ENCODE peak calls at places on chromosome 1, in four cellular contexts. F is psoas muscle, O is OCI-LY7, R is lower lobe of right lung. S is an unnamed sample.
A peak's percentile ranks its signal among the peaks of the same experiment; 100 is the strongest.

GRCh38 chr1:147626304-147626703 is 44.0 kb downstream of the ACP6 start:
- DNase-seq in F (no peak), O (no peak), R (no peak), S (no peak)

GRCh38 chr1:38014171-38014570 is 1.6 kb downstream of the UTP11 start:
- DNase-seq in F (no peak), O (no peak), R (no peak), S (no peak)

GRCh38 chr1:212313616-212314015 is 28.4 kb downstream of the PPP2R5A start:
- DNase-seq in F (no peak), O (no peak), R (no peak), S (no peak)

GRCh38 chr1:10471411-10472219 is 714 bp downstream of the DFFA start:
- DNase-seq in F (peak; percentile 51), O (no peak), R (no peak), S (no peak)

GRCh38 chr1:168341576-168341975 is 60.9 kb downstream of the TBX19 start:
- DNase-seq in F (no peak), O (no peak), R (no peak), S (no peak)

GRCh38 chr1:228339766-228340685 is 66.6 kb downstream of the TRIM11 start:
- DNase-seq in F (peak; percentile 54), O (no peak), R (peak; percentile 35), S (no peak)

GRCh38 chr1:151993734-151994496 is at the start of gene S100A10:
- DNase-seq in F (peak; percentile 89), O (no peak), R (peak; percentile 89), S (peak; percentile 87)

GRCh38 chr1:155085504-155086181 is 7.0 kb downstream of the EFNA3 start:
- DNase-seq in F (peak; percentile 78), O (peak; percentile 67), R (peak; percentile 80), S (peak; percentile 69)

GRCh38 chr1:112934562-112934952 is 21.4 kb downstream of the SLC16A1 start:
- DNase-seq in F (no peak), O (no peak), R (no peak), S (no peak)

GRCh38 chr1:178232949-178233348 is 139.0 kb downstream of the RASAL2 start:
- DNase-seq in F (no peak), O (no peak), R (no peak), S (no peak)

GRCh38 chr1:244599937-244600350 is 53.0 kb upstream of the DESI2 start:
- DNase-seq in F (no peak), O (no peak), R (no peak), S (peak; percentile 28)

GRCh38 chr1:41496080-41497055 is 11.9 kb upstream of the EDN2 start:
- DNase-seq in F (peak; percentile 97), O (no peak), R (peak; percentile 93), S (no peak)

GRCh38 chr1:150164224-150164623 is 14.5 kb downstream of the PLEKHO1 start:
- DNase-seq in F (no peak), O (no peak), R (peak; percentile 67), S (no peak)

GRCh38 chr1:81678779-81679178 is 122.0 kb upstream of the ADGRL2 start:
- DNase-seq in F (no peak), O (no peak), R (no peak), S (no peak)

GRCh38 chr1:203589201-203589600 is 37.4 kb upstream of the ATP2B4 start:
- DNase-seq in F (no peak), O (no peak), R (no peak), S (no peak)

GRCh38 chr1:168057921-168058320 is 78.8 kb downstream of the GPR161 start:
- DNase-seq in F (no peak), O (no peak), R (no peak), S (no peak)

GRCh38 chr1:246153796-246154212 is 353.3 kb downstream of the SMYD3 start:
- DNase-seq in F (no peak), O (no peak), R (no peak), S (no peak)

GRCh38 chr1:159171254-159171687 is at the start of gene CADM3:
- DNase-seq in F (peak; percentile 56), O (no peak), R (no peak), S (no peak)

GRCh38 chr1:38735651-38736161 is 123.9 kb downstream of the RRAGC start:
- DNase-seq in F (no peak), O (no peak), R (no peak), S (no peak)

GRCh38 chr1:220776725-220777326 is 9.9 kb upstream of the MTARC1 start:
- DNase-seq in F (peak; percentile 91), O (peak; percentile 21), R (peak; percentile 89), S (peak; percentile 50)

GRCh38 chr1:238675241-238675640 is 711.1 kb upstream of the CHRM3 start:
- DNase-seq in F (no peak), O (no peak), R (no peak), S (no peak)

GRCh38 chr1:157505481-157506272 is 46.6 kb downstream of the FCRL5 start:
- DNase-seq in F (peak; percentile 61), O (peak; percentile 87), R (no peak), S (no peak)

GRCh38 chr1:11337536-11338350 is 64.7 kb downstream of the UBIAD1 start:
- DNase-seq in F (peak; percentile 76), O (peak; percentile 71), R (peak; percentile 55), S (peak; percentile 63)

DNA sequence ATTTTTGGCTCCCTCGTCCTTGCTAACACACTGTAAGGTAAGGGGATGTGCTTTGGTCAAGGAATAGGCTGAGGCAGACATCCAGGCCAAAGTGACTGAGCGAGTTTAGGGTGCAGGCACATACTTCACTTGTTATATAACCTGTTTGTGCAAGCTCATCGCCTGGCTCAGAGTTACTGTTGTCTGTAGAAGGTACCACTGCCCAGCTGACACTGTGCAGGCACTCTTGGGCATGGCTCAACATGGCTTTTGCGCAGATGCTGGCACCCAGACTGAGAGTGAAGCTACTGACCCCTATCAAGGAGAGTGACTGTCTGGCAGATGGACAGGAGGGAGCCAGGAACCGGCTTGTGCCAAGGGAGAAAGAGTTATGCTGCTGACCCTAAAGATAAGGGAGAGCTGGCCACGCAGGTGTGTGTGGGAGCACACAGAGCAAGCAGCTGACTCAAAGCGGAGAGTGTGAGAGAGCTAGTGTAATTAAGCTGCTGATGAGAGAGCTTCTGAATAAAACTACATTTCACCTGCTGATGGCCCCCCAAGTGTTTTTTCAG is 307.3 kb upstream of the USP24 start:
- DNase-seq in F (no peak), O (no peak), R (no peak), S (no peak)
- H3K27ac ChIP-seq in F (no peak overlapping the region), O (no peak overlapping the region), R (no peak overlapping the region), S (no peak overlapping the region)

DNA sequence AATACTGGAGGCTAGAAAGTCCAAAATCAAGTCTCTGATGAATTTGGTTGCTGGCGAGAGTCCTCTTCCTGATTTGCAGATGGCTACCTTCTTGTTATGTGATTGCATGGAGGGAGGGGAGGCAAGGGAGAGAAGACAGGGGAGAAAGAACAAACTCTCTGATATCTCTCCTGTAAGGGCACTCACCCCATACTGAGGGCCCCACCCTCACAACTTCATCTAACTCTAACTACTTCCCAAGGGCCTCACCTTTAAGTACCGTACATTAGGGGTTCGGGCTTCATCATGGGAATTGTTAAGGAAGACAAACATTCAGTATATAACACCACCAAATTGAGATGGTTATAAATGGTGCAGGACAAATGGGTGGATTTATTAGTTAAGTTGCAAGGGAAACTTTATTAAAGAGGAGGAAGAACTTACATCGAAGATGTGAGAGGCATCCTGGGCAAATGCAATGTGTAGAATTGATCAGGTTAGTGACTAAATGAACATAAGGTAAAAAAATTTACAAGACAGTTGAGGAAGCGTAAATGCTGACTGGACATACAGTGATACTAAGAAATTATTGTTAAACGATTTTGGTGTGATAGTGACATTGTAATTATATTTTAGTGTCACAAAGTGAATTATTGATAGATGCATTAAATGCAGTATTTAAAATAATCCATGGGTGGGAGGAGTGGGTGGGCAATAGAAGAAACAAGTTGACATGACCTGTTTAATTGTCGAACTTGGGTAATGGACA is 10.6 kb downstream of the OR2B11 start:
- DNase-seq in F (no peak), O (no peak), R (no peak), S (no peak)
- H3K4me3 ChIP-seq in F (peak overlapping the region; percentile 69), O (no peak overlapping the region), R (peak overlapping the region; percentile 53), S (no peak overlapping the region)

GRCh38 chr1:5660141-5660935 is 331.9 kb downstream of the NPHP4 start:
- DNase-seq in F (no peak), O (no peak), R (no peak), S (no peak)

GRCh38 chr1:5659606-5660005 is 332.6 kb downstream of the NPHP4 start:
- DNase-seq in F (no peak), O (no peak), R (no peak), S (no peak)

GRCh38 chr1:5662362-5663126 is 329.7 kb downstream of the NPHP4 start:
- DNase-seq in F (no peak), O (no peak), R (no peak), S (no peak)

GRCh38 chr1:5664081-5664480 is 328.1 kb downstream of the NPHP4 start:
- DNase-seq in F (no peak), O (no peak), R (no peak), S (no peak)

DNA sequence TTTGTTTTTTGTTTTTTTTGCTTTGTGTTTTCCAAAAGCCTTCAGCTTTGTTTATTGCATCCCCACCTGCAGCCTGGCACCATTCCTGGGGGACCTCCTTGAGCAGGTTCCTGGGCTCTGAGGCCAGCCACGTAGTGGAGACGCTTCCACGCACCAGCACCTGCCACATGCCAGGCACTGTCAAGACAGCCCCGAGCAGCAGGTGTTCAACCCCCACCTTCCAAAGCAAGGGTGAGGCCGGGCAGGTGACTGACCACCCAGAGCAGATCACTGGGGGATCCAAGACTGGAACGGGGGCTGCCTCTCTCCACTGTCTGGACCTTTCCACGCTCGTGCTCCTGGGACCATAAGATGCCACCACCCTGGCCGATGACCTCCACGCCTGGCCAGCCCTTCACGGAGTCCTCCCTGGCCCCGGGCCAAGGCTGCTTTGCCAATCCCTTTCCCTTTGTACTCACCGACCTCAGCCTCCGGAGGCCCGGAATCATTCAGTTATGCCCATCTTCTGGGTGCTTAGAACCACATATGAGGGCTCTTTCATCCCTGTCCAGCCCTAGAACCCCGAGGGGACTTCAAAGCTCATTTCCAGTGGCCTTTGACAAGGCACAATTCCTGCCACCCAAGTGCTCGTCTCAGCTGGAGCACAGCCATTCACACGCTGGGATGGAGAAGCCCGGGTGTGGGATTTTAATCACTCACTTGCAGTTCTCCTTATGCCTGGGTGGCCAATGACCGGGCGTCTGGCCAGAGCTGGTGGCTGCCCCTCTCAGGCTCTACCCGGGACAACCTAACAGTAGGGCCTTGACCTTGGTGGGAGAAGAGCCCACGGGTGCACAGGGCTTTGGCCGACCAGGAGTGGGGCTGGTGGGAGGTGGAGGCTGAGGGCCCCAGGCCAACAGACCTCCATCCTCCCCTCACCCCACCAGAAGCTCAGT is 330.8 kb downstream of the NPHP4 start:
- DNase-seq in F (no peak), O (no peak), R (no peak), S (no peak)
- H3K9me3 ChIP-seq in F (no peaks in the 10 kb centered on the region), O (no peaks in the 10 kb centered on the region), R (no peaks in the 10 kb centered on the region), S (no peaks in the 10 kb centered on the region)

GRCh38 chr1:94239796-94240195 is 2.4 kb upstream of the ARHGAP29 start:
- DNase-seq in F (no peak), O (no peak), R (no peak), S (no peak)
- H3K27ac ChIP-seq in F (no peak overlapping the region), O (no peak overlapping the region), R (no peak overlapping the region), S (no peak overlapping the region)

GRCh38 chr1:36162680-36163079 is 6.7 kb downstream of the MAP7D1 start:
- DNase-seq in F (no peak), O (no peak), R (no peak), S (no peak)
- H3K4me3 ChIP-seq in F (peak overlapping the region; percentile 39), O (no peak overlapping the region), R (no peak overlapping the region), S (no peak overlapping the region)

GRCh38 chr1:2850502-2850901 is 49.0 kb upstream of the TTC34 start:
- DNase-seq in F (peak; percentile 23), O (no peak), R (peak; percentile 33), S (no peak)
- H3K9me3 ChIP-seq in F (no peaks in the 10 kb centered on the region), O (no peaks in the 10 kb centered on the region), R (no peaks in the 10 kb centered on the region), S (no peaks in the 10 kb centered on the region)